ENCODE peak calls at places on chromosomes 11 and 22, in ten cellular contexts. O is NB4, R is endothelial cell of umbilical vein, N is WTC11, G is H1, B is HCT116, V is GM12878, K is HepG2, D is SK-N-SH, A is K562. S is an unnamed sample.
A peak's percentile ranks its signal among the peaks of the same experiment; 100 is the strongest.

GRCh38 chr11:313787-314547 is at the start of gene IFITM1:
- DNase-seq in O (peak; percentile 87), R (peak; percentile 57), N (no peak), G (peak; percentile 57), B (no peak), V (peak; percentile 92), K (no peak), D (no peak), A (peak; percentile 89), S (no peak)

GRCh38 chr22:46803031-46803880 is 40.8 kb downstream of the TBC1D22A start:
- DNase-seq in O (peak; percentile 60), R (peak; percentile 50), N (peak; percentile 77), G (peak; percentile 86), B (peak; percentile 32), V (no peak), K (peak; percentile 47), D (peak; percentile 80), A (peak; percentile 73), S (peak; percentile 53)

GRCh38 chr11:16807306-16807705 is 68.9 kb downstream of the C11orf58 start:
- DNase-seq in O (peak; percentile 48), R (no peak), N (no peak), G (no peak), B (no peak), V (no peak), K (no peak), D (no peak), A (no peak), S (no peak)

GRCh38 chr11:75797796-75798195 is 17.2 kb upstream of the UVRAG start:
- DNase-seq in O (no peak), R (no peak), N (no peak), G (no peak), B (no peak), V (no peak), K (no peak), D (no peak), A (no peak), S (no peak)

GRCh38 chr22:44154431-44154942 is 26.2 kb upstream of the PARVG start:
- DNase-seq in O (peak; percentile 55), R (no peak), N (no peak), G (no peak), B (no peak), V (peak; percentile 12), K (no peak), D (no peak), A (no peak), S (no peak)

GRCh38 chr11:19561011-19561410 is 151.6 kb upstream of the NAV2 start:
- DNase-seq in O (no peak), R (peak; percentile 81), N (no peak), G (no peak), B (no peak), V (no peak), K (no peak), D (no peak), A (no peak), S (no peak)

GRCh38 chr11:87597696-87598095 is 560.0 kb downstream of the TMEM135 start:
- DNase-seq in O (no peak), R (no peak), N (no peak), G (no peak), B (no peak), V (no peak), K (no peak), D (no peak), A (no peak), S (no peak)

GRCh38 chr11:65899356-65900124 is 648 bp downstream of the FOSL1 start:
- DNase-seq in O (peak; percentile 91), R (peak; percentile 73), N (peak; percentile 49), G (peak; percentile 77), B (no peak), V (no peak), K (peak; percentile 58), D (peak; percentile 71), A (peak; percentile 89), S (peak; percentile 75)

GRCh38 chr11:69463181-69463891 is 18.1 kb upstream of the LINC01488 start:
- DNase-seq in O (peak; percentile 20), R (no peak), N (no peak), G (no peak), B (no peak), V (no peak), K (peak; percentile 36), D (peak; percentile 88), A (peak; percentile 28), S (no peak)

GRCh38 chr11:118621071-118621815 is 13.8 kb downstream of the PHLDB1 start:
- DNase-seq in O (peak; percentile 61), R (peak; percentile 93), N (peak; percentile 90), G (peak; percentile 89), B (peak; percentile 51), V (no peak), K (peak; percentile 85), D (peak; percentile 93), A (peak; percentile 89), S (no peak)

DNA sequence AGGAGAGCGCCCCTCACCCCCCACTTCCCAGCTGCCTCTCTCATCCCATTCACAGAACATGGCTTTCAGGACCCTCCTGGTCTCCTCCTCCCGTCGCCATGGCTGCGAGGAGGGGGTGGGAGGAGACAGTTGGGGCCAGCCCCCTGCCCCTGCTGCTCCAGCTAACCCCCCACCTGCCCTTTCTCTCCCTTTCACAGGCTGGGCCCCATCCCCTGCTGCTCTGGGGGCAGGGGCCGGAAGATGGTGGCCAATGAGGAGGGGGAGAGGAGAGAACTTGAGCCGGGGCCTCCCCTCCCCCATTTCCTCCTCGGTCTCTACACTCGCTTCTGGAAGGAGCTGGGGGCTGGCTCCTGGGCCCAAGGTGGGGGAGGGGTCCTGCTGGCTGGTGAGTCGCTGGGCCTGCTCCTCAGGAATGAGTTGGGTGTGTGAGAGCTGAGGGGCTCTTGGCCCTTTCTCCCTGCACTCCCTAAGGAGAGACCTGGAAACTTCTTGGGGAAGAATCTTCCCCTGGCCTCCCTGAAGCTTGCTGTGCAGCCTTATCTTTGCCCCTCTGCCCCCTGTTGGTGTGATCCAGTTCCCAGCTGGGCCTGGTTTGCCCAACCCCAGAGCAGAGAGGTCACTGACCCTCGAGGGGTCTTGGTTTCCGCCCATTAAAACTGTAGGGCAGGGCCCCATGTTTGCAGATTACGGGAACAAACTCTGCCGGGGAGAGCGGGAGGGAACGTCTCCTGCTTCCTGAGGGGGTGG is 10.2 kb downstream of the YPEL4 start:
- DNase-seq in O (peak; percentile 91), R (peak; percentile 42), N (peak; percentile 97), G (peak; percentile 97), B (no peak), V (no peak), K (peak; percentile 58), D (peak; percentile 66), A (no peak), S (peak; percentile 27)
- TF ChIP-seq CTCF in O (peak; percentile 20), R (no peak), N (no peak), G (peak; percentile 14), B (no peak), V (no peak), K (peak; percentile 69), D (no peak), A (peak; percentile 15), S (no peak)

GRCh38 chr11:58502004-58502403 is 5.9 kb downstream of the OR5B21 start:
- DNase-seq in O (no peak), R (no peak), N (no peak), G (no peak), B (no peak), V (no peak), K (no peak), D (no peak), A (no peak), S (no peak)

GRCh38 chr11:58494096-58494495 is 13.8 kb downstream of the OR5B21 start:
- DNase-seq in O (no peak), R (no peak), N (no peak), G (no peak), B (no peak), V (no peak), K (no peak), D (no peak), A (no peak), S (no peak)

GRCh38 chr11:58497951-58498350 is 10.0 kb downstream of the OR5B21 start:
- DNase-seq in O (no peak), R (no peak), N (no peak), G (no peak), B (no peak), V (no peak), K (no peak), D (no peak), A (no peak), S (no peak)

GRCh38 chr11:58495906-58496305 is 12.0 kb downstream of the OR5B21 start:
- DNase-seq in O (no peak), R (no peak), N (no peak), G (no peak), B (no peak), V (no peak), K (no peak), D (no peak), A (no peak), S (no peak)

GRCh38 chr11:58498464-58498863 is 9.4 kb downstream of the OR5B21 start:
- DNase-seq in O (peak; percentile 19), R (no peak), N (no peak), G (no peak), B (no peak), V (no peak), K (no peak), D (no peak), A (no peak), S (no peak)
- TF ChIP-seq MAX in O (no peak), R (no peak), N (no peak), G (no peak), B (no peak), V (no peak), K (no peak), D (no peak), A (no peak), S (no peak)

DNA sequence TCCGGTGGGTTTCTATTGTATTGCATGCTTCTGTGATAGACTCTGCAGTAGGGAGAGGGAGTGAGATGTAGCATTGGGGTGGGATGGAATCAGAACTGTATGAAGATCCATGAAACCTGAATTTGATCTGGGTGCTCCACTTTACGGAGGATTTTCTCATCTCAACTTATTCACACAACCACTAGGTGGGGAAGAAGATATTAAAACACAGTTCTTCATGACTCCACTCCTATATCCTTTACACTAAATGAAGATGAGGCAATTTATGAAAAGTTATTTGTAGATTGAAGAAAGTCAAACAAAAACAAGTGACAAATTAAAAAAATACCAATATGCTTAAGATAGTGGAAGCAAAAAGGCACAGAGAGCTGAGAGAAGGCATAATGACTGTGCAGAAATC is 92.6 kb upstream of the PDGFD start:
- DNase-seq in O (no peak), R (no peak), N (no peak), G (no peak), B (no peak), V (no peak), K (no peak), D (no peak), A (no peak), S (peak; percentile 4)
- TF ChIP-seq CTCF in O (no peak), R (no peak), N (no peak), G (peak; percentile 27), B (peak; percentile 18), V (no peak), K (no peak), D (peak; percentile 30), A (no peak), S (no peak)

DNA sequence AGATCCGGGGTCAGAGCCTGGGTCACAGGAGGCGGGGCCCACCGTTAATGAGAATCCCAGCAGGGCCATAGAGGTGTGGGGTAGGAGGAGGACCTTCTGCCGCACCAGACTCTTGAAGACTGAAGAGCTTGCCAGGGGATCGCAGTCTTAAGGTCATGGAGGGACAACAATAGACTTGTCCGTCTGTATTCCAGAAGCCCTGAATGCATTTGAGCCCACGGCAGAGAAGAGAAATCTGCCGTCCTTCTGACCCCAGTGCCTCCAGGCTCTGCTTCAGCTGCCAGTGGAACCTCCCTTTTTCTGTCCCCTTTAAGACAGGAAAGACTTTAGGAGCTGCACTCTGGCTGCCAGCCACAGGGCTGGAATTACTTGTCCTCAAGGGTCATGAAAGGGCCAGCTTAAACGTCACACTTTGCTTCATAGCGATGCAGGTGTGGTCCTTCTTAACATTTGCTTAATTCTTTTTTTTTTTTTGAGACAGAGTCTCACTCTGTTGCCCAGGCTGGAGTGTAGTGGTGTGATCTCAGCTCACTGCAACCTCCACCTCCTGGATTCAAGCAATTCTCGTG is 15.5 kb upstream of the ST3GAL4 start:
- DNase-seq in O (no peak), R (no peak), N (no peak), G (no peak), B (no peak), V (no peak), K (no peak), D (no peak), A (no peak), S (no peak)
- TF ChIP-seq MAX in O (no peak), R (no peak), N (no peak), G (no peak), B (no peak), V (no peak), K (no peak), D (no peak), A (no peak), S (no peak)

S was measured in A549.